ENCODE peak calls at places on chromosomes 11 and 22, in four cellular contexts. M is B cell, H is GM13977, L is nucleus accumbens. C is an unnamed sample.

GRCh38 chr11:60756307-60757032 is at the start of gene MS4A15:
- DNase-seq in M (no peak), H (peak; percentile 48), L (no peak), C (peak; percentile 51)

GRCh38 chr11:20369816-20370215 is 6.3 kb downstream of the HTATIP2 start:
- DNase-seq in L (no peak), H (no peak), M (no peak), C (no peak)

GRCh38 chr11:100851584-100852152 is 164.6 kb downstream of the ARHGAP42 start:
- DNase-seq in M (no peak), H (no peak), L (no peak), C (no peak)

GRCh38 chr22:20205964-20206708 is 55.3 kb upstream of the CCDC188 start:
- DNase-seq in H (peak; percentile 76), M (peak; percentile 68), L (no peak), C (peak; percentile 47)

GRCh38 chr11:62707277-62707771 is at the start of the genes BSCL2 and GNG3:
- DNase-seq in M (no peak), L (peak; percentile 82), H (no peak), C (no peak)

GRCh38 chr11:99589771-99590170 is 569.0 kb downstream of the CNTN5 start:
- DNase-seq in H (no peak), L (no peak), M (no peak), C (no peak)

GRCh38 chr11:18243783-18244362 is 4.6 kb downstream of the SAA2 start:
- DNase-seq in L (peak; percentile 5), M (no peak), H (peak; percentile 47), C (peak; percentile 66)

GRCh38 chr22:40202225-40202944 is 24.7 kb downstream of the TNRC6B start:
- DNase-seq in H (no peak), M (no peak), L (no peak), C (no peak)

GRCh38 chr11:62732830-62733229 is 4.5 kb downstream of the TTC9C start:
- DNase-seq in M (no peak), L (no peak), H (no peak), C (no peak)

GRCh38 chr11:28227460-28227859 is 119.3 kb downstream of the METTL15 start:
- DNase-seq in L (no peak), H (no peak), M (no peak), C (no peak)

GRCh38 chr22:21444701-21445436 is 22.3 kb upstream of the TMEM191C start:
- DNase-seq in H (no peak), M (no peak), L (no peak), C (no peak)

GRCh38 chr11:70642301-70642700 is 244.0 kb downstream of the CTTN start:
- DNase-seq in H (no peak), M (no peak), L (no peak), C (no peak)

GRCh38 chr22:19644314-19645223 is 69.7 kb upstream of the SEPTIN5 start:
- DNase-seq in L (no peak), M (no peak), H (no peak), C (no peak)

GRCh38 chr11:65042899-65043298 is 1.9 kb downstream of the SAC3D1 start:
- DNase-seq in L (no peak), H (no peak), M (no peak), C (no peak)

C was measured in germinal center.